ENCODE peak calls at places on chromosomes 2 and 18, in six cellular contexts. One of them, this sample, is unnamed. For H3K4me1, the result is how much of the 10 kb centered on the place peaks cover.

GRCh38 chr18:53560546-53560945 is 663.9 kb downstream of the MBD2 start:
- DNase-seq in hepatocyte: no peak
- DNase-seq in fibroblast of lung: no peak
- DNase-seq in tibial artery: no peak
- DNase-seq in A549: no peak
- DNase-seq in esophagus squamous epithelium: no peak
- DNase-seq in this sample: no peak

GRCh38 chr18:35087726-35088125 is 46.5 kb downstream of the MAPRE2 start:
- DNase-seq in hepatocyte: no peak
- DNase-seq in fibroblast of lung: no peak
- DNase-seq in tibial artery: no peak
- DNase-seq in A549: no peak
- DNase-seq in esophagus squamous epithelium: no peak
- DNase-seq in this sample: no peak

GRCh38 chr18:77984178-77984577 is 734.5 kb downstream of the GALR1 start:
- DNase-seq in hepatocyte: no peak
- DNase-seq in fibroblast of lung: no peak
- DNase-seq in tibial artery: no peak
- DNase-seq in A549: no peak
- DNase-seq in esophagus squamous epithelium: no peak
- DNase-seq in this sample: no peak

GRCh38 chr2:237946423-237946822 is 20.4 kb upstream of the UBE2F start:
- DNase-seq in hepatocyte: no peak
- DNase-seq in fibroblast of lung: no peak
- DNase-seq in tibial artery: no peak
- DNase-seq in A549: no peak
- DNase-seq in esophagus squamous epithelium: no peak
- DNase-seq in this sample: no peak

GRCh38 chr2:9984217-9984739 is 32.8 kb downstream of the GRHL1 start:
- DNase-seq in hepatocyte: peak
- DNase-seq in fibroblast of lung: peak
- DNase-seq in tibial artery: no peak
- DNase-seq in A549: peak
- DNase-seq in esophagus squamous epithelium: no peak
- DNase-seq in this sample: no peak

GRCh38 chr2:40038646-40039045 is 259.6 kb upstream of the THUMPD2 start:
- DNase-seq in hepatocyte: no peak
- DNase-seq in fibroblast of lung: no peak
- DNase-seq in tibial artery: no peak
- DNase-seq in A549: no peak
- DNase-seq in esophagus squamous epithelium: no peak
- DNase-seq in this sample: no peak

GRCh38 chr18:10519366-10519765 is 6.5 kb upstream of the NAPG start:
- DNase-seq in hepatocyte: no peak
- DNase-seq in fibroblast of lung: peak
- DNase-seq in tibial artery: no peak
- DNase-seq in A549: no peak
- DNase-seq in esophagus squamous epithelium: no peak
- DNase-seq in this sample: no peak

GRCh38 chr2:140650825-140651224 is 1480.0 kb downstream of the LRP1B start:
- DNase-seq in hepatocyte: no peak
- DNase-seq in fibroblast of lung: peak
- DNase-seq in tibial artery: no peak
- DNase-seq in A549: no peak
- DNase-seq in esophagus squamous epithelium: no peak
- DNase-seq in this sample: no peak

GRCh38 chr2:240713071-240713927 is 21.6 kb downstream of the AQP12A start:
- DNase-seq in hepatocyte: no peak
- DNase-seq in fibroblast of lung: no peak
- DNase-seq in tibial artery: no peak
- DNase-seq in A549: no peak
- DNase-seq in esophagus squamous epithelium: no peak
- DNase-seq in this sample: no peak

GRCh38 chr18:79515331-79515730 is 119.6 kb downstream of the NFATC1 start:
- DNase-seq in hepatocyte: no peak
- DNase-seq in fibroblast of lung: no peak
- DNase-seq in tibial artery: no peak
- DNase-seq in A549: no peak
- DNase-seq in esophagus squamous epithelium: no peak
- DNase-seq in this sample: peak

GRCh38 chr18:76993573-76993972 is 139.0 kb downstream of the MBP start:
- DNase-seq in hepatocyte: no peak
- DNase-seq in fibroblast of lung: no peak
- DNase-seq in tibial artery: no peak
- DNase-seq in A549: no peak
- DNase-seq in esophagus squamous epithelium: no peak
- DNase-seq in this sample: peak

GRCh38 chr2:212727751-212728150 is 189.1 kb upstream of the ERBB4 start:
- DNase-seq in hepatocyte: no peak
- DNase-seq in fibroblast of lung: no peak
- DNase-seq in tibial artery: no peak
- DNase-seq in A549: no peak
- DNase-seq in esophagus squamous epithelium: no peak
- DNase-seq in this sample: no peak

GRCh38 chr18:36813111-36813752 is 15.6 kb downstream of the TPGS2 start:
- DNase-seq in hepatocyte: no peak
- DNase-seq in fibroblast of lung: no peak
- DNase-seq in tibial artery: no peak
- DNase-seq in A549: no peak
- DNase-seq in esophagus squamous epithelium: no peak
- DNase-seq in this sample: no peak

GRCh38 chr2:1556776-1557466 is 143.7 kb downstream of the TPO start:
- DNase-seq in hepatocyte: peak
- DNase-seq in fibroblast of lung: peak
- DNase-seq in tibial artery: no peak
- DNase-seq in A549: peak
- DNase-seq in esophagus squamous epithelium: no peak
- DNase-seq in this sample: no peak

GRCh38 chr18:43383031-43383430 is 105.7 kb upstream of the SYT4 start:
- DNase-seq in hepatocyte: no peak
- DNase-seq in fibroblast of lung: no peak
- DNase-seq in tibial artery: no peak
- DNase-seq in A549: no peak
- DNase-seq in esophagus squamous epithelium: no peak
- DNase-seq in this sample: no peak

GRCh38 chr2:50674876-50675275 is 357.1 kb downstream of the NRXN1 start:
- DNase-seq in hepatocyte: no peak
- DNase-seq in fibroblast of lung: no peak
- DNase-seq in tibial artery: no peak
- DNase-seq in A549: no peak
- DNase-seq in esophagus squamous epithelium: no peak
- DNase-seq in this sample: peak

GRCh38 chr2:164896634-164897033 is 55.0 kb upstream of the COBLL1 start:
- DNase-seq in hepatocyte: peak
- DNase-seq in fibroblast of lung: peak
- DNase-seq in tibial artery: no peak
- DNase-seq in A549: peak
- DNase-seq in esophagus squamous epithelium: no peak
- DNase-seq in this sample: no peak

GRCh38 chr18:41532344-41533086 is 422.5 kb upstream of the PIK3C3 start:
- DNase-seq in hepatocyte: peak
- DNase-seq in fibroblast of lung: no peak
- DNase-seq in tibial artery: no peak
- DNase-seq in A549: no peak
- DNase-seq in esophagus squamous epithelium: no peak
- DNase-seq in this sample: peak

GRCh38 chr2:45651415-45652089 is at the start of gene PRKCE:
- DNase-seq in hepatocyte: peak
- DNase-seq in fibroblast of lung: peak
- DNase-seq in tibial artery: peak
- DNase-seq in A549: peak
- DNase-seq in esophagus squamous epithelium: peak
- DNase-seq in this sample: no peak

GRCh38 chr2:105712166-105712915 is 32.4 kb upstream of the NCK2 start:
- DNase-seq in hepatocyte: no peak
- DNase-seq in fibroblast of lung: peak
- DNase-seq in tibial artery: no peak
- DNase-seq in A549: no peak
- DNase-seq in esophagus squamous epithelium: no peak
- DNase-seq in this sample: no peak

GRCh38 chr2:234873828-234874173 is 78.0 kb upstream of the SH3BP4 start:
- DNase-seq in hepatocyte: peak
- DNase-seq in fibroblast of lung: peak
- DNase-seq in tibial artery: no peak
- DNase-seq in A549: no peak
- DNase-seq in esophagus squamous epithelium: no peak
- DNase-seq in this sample: no peak

GRCh38 chr2:232871418-232871834 is 1.4 kb downstream of the SNORC start:
- DNase-seq in hepatocyte: no peak
- DNase-seq in fibroblast of lung: no peak
- DNase-seq in tibial artery: peak
- DNase-seq in A549: no peak
- DNase-seq in esophagus squamous epithelium: no peak
- DNase-seq in this sample: peak

GRCh38 chr2:191656389-191656788 is 21.5 kb upstream of the NABP1 start:
- DNase-seq in hepatocyte: peak
- DNase-seq in fibroblast of lung: peak
- DNase-seq in tibial artery: no peak
- DNase-seq in A549: no peak
- DNase-seq in esophagus squamous epithelium: no peak
- DNase-seq in this sample: no peak

GRCh38 chr2:102033028-102033749 is 41.4 kb downstream of the IL1R2 start:
- DNase-seq in hepatocyte: peak
- DNase-seq in fibroblast of lung: peak
- DNase-seq in tibial artery: peak
- DNase-seq in A549: no peak
- DNase-seq in esophagus squamous epithelium: no peak
- DNase-seq in this sample: no peak

GRCh38 chr18:9105420-9105819 is 2.9 kb downstream of the NDUFV2 start:
- DNase-seq in hepatocyte: no peak
- DNase-seq in fibroblast of lung: no peak
- DNase-seq in tibial artery: no peak
- DNase-seq in A549: no peak
- DNase-seq in esophagus squamous epithelium: no peak
- DNase-seq in this sample: no peak

GRCh38 chr2:148981350-148981749 is 57.1 kb upstream of the LYPD6B start:
- DNase-seq in hepatocyte: no peak
- DNase-seq in fibroblast of lung: no peak
- DNase-seq in tibial artery: no peak
- DNase-seq in A549: no peak
- DNase-seq in esophagus squamous epithelium: no peak
- DNase-seq in this sample: no peak

GRCh38 chr2:11493282-11493681 is 27.3 kb upstream of the E2F6 start:
- DNase-seq in hepatocyte: no peak
- DNase-seq in fibroblast of lung: no peak
- DNase-seq in tibial artery: no peak
- DNase-seq in A549: no peak
- DNase-seq in esophagus squamous epithelium: no peak
- DNase-seq in this sample: no peak

GRCh38 chr2:200467806-200468686 is 41.8 kb downstream of the KCTD18 start:
- DNase-seq in hepatocyte: no peak
- DNase-seq in fibroblast of lung: no peak
- DNase-seq in tibial artery: no peak
- DNase-seq in A549: no peak
- DNase-seq in esophagus squamous epithelium: no peak
- DNase-seq in this sample: no peak
- H3K4me3 ChIP-seq in hepatocyte: no peak
- H3K4me3 ChIP-seq in fibroblast of lung: no peak
- H3K4me3 ChIP-seq in tibial artery: no peak
- H3K4me3 ChIP-seq in A549: no peak
- H3K4me3 ChIP-seq in esophagus squamous epithelium: no peak
- H3K4me3 ChIP-seq in this sample: no peak

GRCh38 chr2:147855977-147856376 is 11.1 kb downstream of the ACVR2A start:
- DNase-seq in hepatocyte: no peak
- DNase-seq in fibroblast of lung: no peak
- DNase-seq in tibial artery: no peak
- DNase-seq in A549: no peak
- DNase-seq in esophagus squamous epithelium: no peak
- DNase-seq in this sample: no peak
- H3K4me1 ChIP-seq in hepatocyte: under half
- H3K4me1 ChIP-seq in fibroblast of lung: under half
- H3K4me1 ChIP-seq in tibial artery: under half
- H3K4me1 ChIP-seq in A549: under half
- H3K4me1 ChIP-seq in esophagus squamous epithelium: half or more
- H3K4me1 ChIP-seq in this sample: under half

GRCh38 chr2:30912056-30912455 is 104.8 kb upstream of the CAPN13 start:
- DNase-seq in hepatocyte: no peak
- DNase-seq in fibroblast of lung: no peak
- DNase-seq in tibial artery: no peak
- DNase-seq in A549: no peak
- DNase-seq in esophagus squamous epithelium: no peak
- DNase-seq in this sample: no peak

GRCh38 chr2:30914456-30914855 is 107.2 kb upstream of the CAPN13 start:
- DNase-seq in hepatocyte: no peak
- DNase-seq in fibroblast of lung: no peak
- DNase-seq in tibial artery: no peak
- DNase-seq in A549: no peak
- DNase-seq in esophagus squamous epithelium: no peak
- DNase-seq in this sample: no peak

GRCh38 chr2:30911327-30911726 is 104.1 kb upstream of the CAPN13 start:
- DNase-seq in hepatocyte: no peak
- DNase-seq in fibroblast of lung: no peak
- DNase-seq in tibial artery: no peak
- DNase-seq in A549: no peak
- DNase-seq in esophagus squamous epithelium: no peak
- DNase-seq in this sample: no peak

GRCh38 chr2:30910686-30911085 is 103.4 kb upstream of the CAPN13 start:
- DNase-seq in hepatocyte: no peak
- DNase-seq in fibroblast of lung: no peak
- DNase-seq in tibial artery: no peak
- DNase-seq in A549: no peak
- DNase-seq in esophagus squamous epithelium: no peak
- DNase-seq in this sample: no peak

DNA sequence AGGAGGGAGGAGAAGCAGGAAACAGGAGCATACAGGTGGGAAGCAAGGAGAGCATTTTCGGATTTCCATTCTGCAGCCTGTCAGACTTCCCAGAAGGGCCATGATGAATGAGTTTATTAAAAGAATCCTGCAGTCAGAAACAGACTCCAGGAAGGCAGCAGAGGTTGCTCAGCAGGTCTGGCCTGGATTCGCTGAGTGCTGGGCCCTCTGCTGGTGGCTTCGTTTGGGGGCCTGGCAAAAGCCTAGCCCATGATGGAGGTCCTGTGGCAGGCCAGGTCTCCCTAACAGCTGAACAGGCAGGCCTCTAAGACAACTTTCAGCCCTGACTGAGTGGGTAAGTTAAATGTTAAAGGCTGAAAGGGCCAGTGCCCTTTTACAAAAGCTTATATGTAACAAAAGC is 108.2 kb upstream of the CAPN13 start:
- DNase-seq in hepatocyte: peak
- DNase-seq in fibroblast of lung: no peak
- DNase-seq in tibial artery: no peak
- DNase-seq in A549: no peak
- DNase-seq in esophagus squamous epithelium: no peak
- DNase-seq in this sample: peak
- TF ChIP-seq CTCF in hepatocyte: peak
- TF ChIP-seq CTCF in fibroblast of lung: no peak
- TF ChIP-seq CTCF in tibial artery: no peak
- TF ChIP-seq CTCF in A549: no peak
- TF ChIP-seq CTCF in esophagus squamous epithelium: peak
- TF ChIP-seq CTCF in this sample: peak

DNA sequence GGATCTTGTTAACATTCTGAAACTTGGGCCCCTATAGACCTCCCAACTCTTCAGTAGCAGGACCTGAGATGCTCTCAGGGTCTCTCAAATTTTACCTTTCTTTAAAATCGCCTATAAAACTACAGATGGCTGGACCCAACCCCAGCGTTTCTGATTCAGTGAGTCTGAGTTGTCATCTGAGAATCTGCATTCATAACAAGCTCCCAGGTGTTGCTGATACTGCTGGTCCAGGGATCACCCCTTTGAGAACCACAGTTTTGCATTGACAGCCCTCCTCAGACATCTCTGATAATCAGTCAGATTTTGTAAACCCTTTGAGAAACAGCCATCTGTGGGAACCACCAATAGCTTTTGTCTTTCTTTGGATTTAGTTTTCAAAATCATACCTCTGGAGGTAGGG is 315.8 kb downstream of the CYRIA start:
- DNase-seq in hepatocyte: no peak
- DNase-seq in fibroblast of lung: no peak
- DNase-seq in tibial artery: no peak
- DNase-seq in A549: no peak
- DNase-seq in esophagus squamous epithelium: no peak
- DNase-seq in this sample: no peak
- H3K4me3 ChIP-seq in hepatocyte: no peak
- H3K4me3 ChIP-seq in fibroblast of lung: no peak
- H3K4me3 ChIP-seq in tibial artery: no peak
- H3K4me3 ChIP-seq in A549: no peak
- H3K4me3 ChIP-seq in esophagus squamous epithelium: no peak
- H3K4me3 ChIP-seq in this sample: no peak